ENCODE peak calls at places on chromosomes 2 and 18, in five cellular contexts. One of them, this sample, is unnamed.

GRCh38 chr2:196836440-196836839 is 27.3 kb upstream of the C2orf66 start:
- DNase-seq in cardiac muscle cell: peak; percentile 13
- DNase-seq in Karpas-422: no peak
- DNase-seq in pancreas: no peak
- DNase-seq in naive thymus-derived CD4-positive, alpha-beta T cell: no peak
- DNase-seq in this sample: no peak

GRCh38 chr2:2095360-2096093 is 235.5 kb downstream of the MYT1L start:
- DNase-seq in naive thymus-derived CD4-positive, alpha-beta T cell: no peak
- DNase-seq in pancreas: no peak
- DNase-seq in cardiac muscle cell: no peak
- DNase-seq in Karpas-422: peak; percentile 50
- DNase-seq in this sample: no peak

GRCh38 chr2:24676493-24676892 is 116.7 kb downstream of the PTRHD1 start:
- DNase-seq in Karpas-422: no peak
- DNase-seq in naive thymus-derived CD4-positive, alpha-beta T cell: no peak
- DNase-seq in pancreas: no peak
- DNase-seq in cardiac muscle cell: no peak
- DNase-seq in this sample: no peak

GRCh38 chr2:59233448-59233847 is 992.3 kb upstream of the FANCL start:
- DNase-seq in cardiac muscle cell: no peak
- DNase-seq in Karpas-422: no peak
- DNase-seq in pancreas: no peak
- DNase-seq in naive thymus-derived CD4-positive, alpha-beta T cell: no peak
- DNase-seq in this sample: no peak

GRCh38 chr18:79418236-79418635 is 22.5 kb downstream of the NFATC1 start:
- DNase-seq in Karpas-422: no peak
- DNase-seq in pancreas: peak; percentile 61
- DNase-seq in naive thymus-derived CD4-positive, alpha-beta T cell: no peak
- DNase-seq in cardiac muscle cell: no peak
- DNase-seq in this sample: no peak

GRCh38 chr2:186431306-186431705 is 54.8 kb upstream of the ZC3H15 start:
- DNase-seq in pancreas: no peak
- DNase-seq in Karpas-422: no peak
- DNase-seq in naive thymus-derived CD4-positive, alpha-beta T cell: no peak
- DNase-seq in cardiac muscle cell: no peak
- DNase-seq in this sample: no peak

GRCh38 chr2:37648316-37649011 is 23.0 kb downstream of the CDC42EP3 start:
- DNase-seq in Karpas-422: no peak
- DNase-seq in cardiac muscle cell: peak; percentile 38
- DNase-seq in naive thymus-derived CD4-positive, alpha-beta T cell: no peak
- DNase-seq in pancreas: peak; percentile 60
- DNase-seq in this sample: peak; percentile 77

GRCh38 chr18:21327101-21327500 is 85.1 kb downstream of the GREB1L start:
- DNase-seq in naive thymus-derived CD4-positive, alpha-beta T cell: no peak
- DNase-seq in Karpas-422: no peak
- DNase-seq in pancreas: no peak
- DNase-seq in cardiac muscle cell: no peak
- DNase-seq in this sample: no peak

GRCh38 chr2:172928754-172929153 is 146.9 kb upstream of the MAP3K20 start:
- DNase-seq in cardiac muscle cell: peak; percentile 87
- DNase-seq in pancreas: no peak
- DNase-seq in Karpas-422: no peak
- DNase-seq in naive thymus-derived CD4-positive, alpha-beta T cell: no peak
- DNase-seq in this sample: no peak

GRCh38 chr2:230575640-230576324 is 136.9 kb upstream of the CAB39 start:
- DNase-seq in Karpas-422: no peak
- DNase-seq in pancreas: no peak
- DNase-seq in cardiac muscle cell: no peak
- DNase-seq in naive thymus-derived CD4-positive, alpha-beta T cell: peak; percentile 18
- DNase-seq in this sample: no peak

GRCh38 chr2:94871226-94872087 is at the start of gene TEKT4:
- DNase-seq in Karpas-422: no peak
- DNase-seq in pancreas: peak; percentile 72
- DNase-seq in naive thymus-derived CD4-positive, alpha-beta T cell: no peak
- DNase-seq in cardiac muscle cell: no peak
- DNase-seq in this sample: no peak

GRCh38 chr2:65554765-65555561 is 122.6 kb upstream of the SPRED2 start:
- DNase-seq in Karpas-422: peak; percentile 67
- DNase-seq in pancreas: no peak
- DNase-seq in naive thymus-derived CD4-positive, alpha-beta T cell: no peak
- DNase-seq in cardiac muscle cell: no peak
- DNase-seq in this sample: no peak

GRCh38 chr2:49241991-49242390 is 87.7 kb upstream of the FSHR start:
- DNase-seq in cardiac muscle cell: peak; percentile 64
- DNase-seq in pancreas: no peak
- DNase-seq in naive thymus-derived CD4-positive, alpha-beta T cell: no peak
- DNase-seq in Karpas-422: no peak
- DNase-seq in this sample: no peak

GRCh38 chr18:26089247-26090129 is 925 bp downstream of the SS18 start:
- DNase-seq in Karpas-422: peak; percentile 73
- DNase-seq in pancreas: no peak
- DNase-seq in cardiac muscle cell: peak; percentile 43
- DNase-seq in naive thymus-derived CD4-positive, alpha-beta T cell: peak; percentile 28
- DNase-seq in this sample: no peak

GRCh38 chr2:133760366-133760765 is 192.1 kb upstream of the NCKAP5 start:
- DNase-seq in naive thymus-derived CD4-positive, alpha-beta T cell: no peak
- DNase-seq in pancreas: no peak
- DNase-seq in Karpas-422: no peak
- DNase-seq in cardiac muscle cell: no peak
- DNase-seq in this sample: no peak

GRCh38 chr18:73232933-73233332 is 365.1 kb upstream of the NETO1 start:
- DNase-seq in pancreas: no peak
- DNase-seq in Karpas-422: no peak
- DNase-seq in cardiac muscle cell: no peak
- DNase-seq in naive thymus-derived CD4-positive, alpha-beta T cell: no peak
- DNase-seq in this sample: no peak

GRCh38 chr2:49033394-49033793 is 120.9 kb downstream of the FSHR start:
- DNase-seq in cardiac muscle cell: no peak
- DNase-seq in pancreas: no peak
- DNase-seq in naive thymus-derived CD4-positive, alpha-beta T cell: no peak
- DNase-seq in Karpas-422: no peak
- DNase-seq in this sample: no peak

GRCh38 chr2:70247364-70248144 is 874 bp downstream of the TIA1 start:
- DNase-seq in naive thymus-derived CD4-positive, alpha-beta T cell: peak; percentile 7
- DNase-seq in pancreas: no peak
- DNase-seq in Karpas-422: peak; percentile 61
- DNase-seq in cardiac muscle cell: peak; percentile 48
- DNase-seq in this sample: no peak

GRCh38 chr2:182360012-182360662 is 66.7 kb downstream of the PDE1A start:
- DNase-seq in cardiac muscle cell: peak; percentile 94
- DNase-seq in Karpas-422: no peak
- DNase-seq in pancreas: peak; percentile 27
- DNase-seq in naive thymus-derived CD4-positive, alpha-beta T cell: no peak
- DNase-seq in this sample: peak; percentile 50

GRCh38 chr2:166197446-166197845 is 69.6 kb upstream of the SCN1A start:
- DNase-seq in naive thymus-derived CD4-positive, alpha-beta T cell: no peak
- DNase-seq in cardiac muscle cell: peak; percentile 81
- DNase-seq in Karpas-422: no peak
- DNase-seq in pancreas: no peak
- DNase-seq in this sample: no peak

GRCh38 chr2:174328309-174329156 is 6.2 kb upstream of the SP9 start:
- DNase-seq in naive thymus-derived CD4-positive, alpha-beta T cell: no peak
- DNase-seq in pancreas: peak; percentile 55
- DNase-seq in cardiac muscle cell: no peak
- DNase-seq in Karpas-422: no peak
- DNase-seq in this sample: no peak

GRCh38 chr2:237500681-237501424 is 13.8 kb downstream of the MLPH start:
- DNase-seq in Karpas-422: no peak
- DNase-seq in naive thymus-derived CD4-positive, alpha-beta T cell: no peak
- DNase-seq in pancreas: no peak
- DNase-seq in cardiac muscle cell: peak; percentile 89
- DNase-seq in this sample: no peak

GRCh38 chr2:99617811-99618210 is 128.0 kb upstream of the REV1 start:
- DNase-seq in cardiac muscle cell: no peak
- DNase-seq in pancreas: no peak
- DNase-seq in naive thymus-derived CD4-positive, alpha-beta T cell: no peak
- DNase-seq in Karpas-422: no peak
- DNase-seq in this sample: no peak

GRCh38 chr18:13623871-13624270 is 102.5 kb downstream of the FAM210A start:
- DNase-seq in Karpas-422: no peak
- DNase-seq in naive thymus-derived CD4-positive, alpha-beta T cell: no peak
- DNase-seq in cardiac muscle cell: no peak
- DNase-seq in pancreas: no peak
- DNase-seq in this sample: peak; percentile 29

GRCh38 chr18:26489191-26489590 is 59.2 kb downstream of the KCTD1 start:
- DNase-seq in Karpas-422: no peak
- DNase-seq in naive thymus-derived CD4-positive, alpha-beta T cell: no peak
- DNase-seq in pancreas: no peak
- DNase-seq in cardiac muscle cell: no peak
- DNase-seq in this sample: no peak

GRCh38 chr18:35605686-35606417 is 24.3 kb downstream of the GALNT1 start:
- DNase-seq in naive thymus-derived CD4-positive, alpha-beta T cell: no peak
- DNase-seq in Karpas-422: no peak
- DNase-seq in cardiac muscle cell: peak; percentile 45
- DNase-seq in pancreas: no peak
- DNase-seq in this sample: no peak

GRCh38 chr2:112493858-112494648 is 12.1 kb downstream of the TTL start:
- DNase-seq in Karpas-422: no peak
- DNase-seq in naive thymus-derived CD4-positive, alpha-beta T cell: no peak
- DNase-seq in cardiac muscle cell: peak; percentile 60
- DNase-seq in pancreas: no peak
- DNase-seq in this sample: no peak

DNA sequence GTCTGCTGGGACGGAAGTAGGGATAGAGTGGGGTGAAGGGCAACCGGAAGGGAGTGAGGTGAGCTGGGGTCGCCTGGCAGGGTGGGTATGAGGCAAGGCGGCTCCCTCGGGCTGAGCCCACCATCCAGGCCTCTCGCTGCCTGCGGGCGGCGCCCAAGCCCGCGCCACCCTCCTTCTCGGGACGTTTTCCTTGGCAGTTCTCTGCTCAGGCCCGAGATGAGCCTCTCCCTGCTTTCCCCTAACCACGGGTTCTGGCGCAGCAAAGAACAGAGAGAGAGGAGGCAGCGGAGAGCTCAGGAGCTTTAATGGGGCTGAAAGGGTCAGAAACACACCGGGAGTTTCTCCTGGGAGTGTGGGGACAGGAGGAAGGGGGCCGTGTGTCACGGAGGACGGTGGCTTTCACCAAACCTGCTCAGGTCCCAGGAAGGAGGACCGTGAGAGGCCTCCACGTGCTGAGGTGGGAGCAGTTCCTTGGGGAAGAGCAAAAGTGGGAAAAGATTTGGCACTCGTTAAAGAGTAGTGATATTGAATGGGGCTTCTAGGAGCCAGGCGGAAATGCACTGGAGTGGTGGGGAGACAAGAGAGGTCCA is 4.1 kb downstream of the FEV start:
- DNase-seq in naive thymus-derived CD4-positive, alpha-beta T cell: no peak
- DNase-seq in pancreas: peak; percentile 72
- DNase-seq in cardiac muscle cell: no peak
- DNase-seq in Karpas-422: no peak
- DNase-seq in this sample: no peak
- H3K4me3 ChIP-seq in naive thymus-derived CD4-positive, alpha-beta T cell: peak overlapping the region; percentile 33
- H3K4me3 ChIP-seq in pancreas: peak overlapping the region; percentile 36
- H3K4me3 ChIP-seq in cardiac muscle cell: no peak overlapping the region
- H3K4me3 ChIP-seq in Karpas-422: peak overlapping the region; percentile 51
- H3K4me3 ChIP-seq in this sample: no peak overlapping the region

GRCh38 chr2:86107031-86107430 is 996 bp downstream of the PTCD3 start:
- DNase-seq in naive thymus-derived CD4-positive, alpha-beta T cell: no peak
- DNase-seq in Karpas-422: peak; percentile 62
- DNase-seq in cardiac muscle cell: no peak
- DNase-seq in pancreas: no peak
- DNase-seq in this sample: no peak
- H3K4me3 ChIP-seq in naive thymus-derived CD4-positive, alpha-beta T cell: peak overlapping the region; percentile 95
- H3K4me3 ChIP-seq in Karpas-422: peak overlapping the region; percentile 73
- H3K4me3 ChIP-seq in cardiac muscle cell: peak overlapping the region; percentile 65
- H3K4me3 ChIP-seq in pancreas: peak overlapping the region; percentile 76
- H3K4me3 ChIP-seq in this sample: peak overlapping the region; percentile 67

GRCh38 chr2:147520817-147521216 is 324.0 kb upstream of the ACVR2A start:
- DNase-seq in pancreas: no peak
- DNase-seq in Karpas-422: no peak
- DNase-seq in naive thymus-derived CD4-positive, alpha-beta T cell: no peak
- DNase-seq in cardiac muscle cell: no peak
- DNase-seq in this sample: no peak
- H3K4me3 ChIP-seq in pancreas: no peak overlapping the region
- H3K4me3 ChIP-seq in Karpas-422: no peak overlapping the region
- H3K4me3 ChIP-seq in naive thymus-derived CD4-positive, alpha-beta T cell: no peak overlapping the region
- H3K4me3 ChIP-seq in cardiac muscle cell: no peak overlapping the region
- H3K4me3 ChIP-seq in this sample: no peak overlapping the region

GRCh38 chr2:32182667-32183066 is 17.0 kb downstream of the SLC30A6 start:
- DNase-seq in pancreas: no peak
- DNase-seq in naive thymus-derived CD4-positive, alpha-beta T cell: no peak
- DNase-seq in Karpas-422: no peak
- DNase-seq in cardiac muscle cell: no peak
- DNase-seq in this sample: no peak
- H3K4me3 ChIP-seq in pancreas: no peak overlapping the region
- H3K4me3 ChIP-seq in naive thymus-derived CD4-positive, alpha-beta T cell: no peak overlapping the region
- H3K4me3 ChIP-seq in Karpas-422: no peak overlapping the region
- H3K4me3 ChIP-seq in cardiac muscle cell: no peak overlapping the region
- H3K4me3 ChIP-seq in this sample: no peak overlapping the region

GRCh38 chr2:16013571-16013970 is 73.2 kb downstream of the MYCN start:
- DNase-seq in pancreas: no peak
- DNase-seq in cardiac muscle cell: no peak
- DNase-seq in naive thymus-derived CD4-positive, alpha-beta T cell: no peak
- DNase-seq in Karpas-422: no peak
- DNase-seq in this sample: no peak
- H3K4me3 ChIP-seq in pancreas: no peak overlapping the region
- H3K4me3 ChIP-seq in cardiac muscle cell: no peak overlapping the region
- H3K4me3 ChIP-seq in naive thymus-derived CD4-positive, alpha-beta T cell: no peak overlapping the region
- H3K4me3 ChIP-seq in Karpas-422: no peak overlapping the region
- H3K4me3 ChIP-seq in this sample: no peak overlapping the region

GRCh38 chr2:76688732-76689131 is 833.4 kb downstream of the LRRTM4 start:
- DNase-seq in Karpas-422: no peak
- DNase-seq in naive thymus-derived CD4-positive, alpha-beta T cell: no peak
- DNase-seq in cardiac muscle cell: no peak
- DNase-seq in pancreas: no peak
- DNase-seq in this sample: no peak

DNA sequence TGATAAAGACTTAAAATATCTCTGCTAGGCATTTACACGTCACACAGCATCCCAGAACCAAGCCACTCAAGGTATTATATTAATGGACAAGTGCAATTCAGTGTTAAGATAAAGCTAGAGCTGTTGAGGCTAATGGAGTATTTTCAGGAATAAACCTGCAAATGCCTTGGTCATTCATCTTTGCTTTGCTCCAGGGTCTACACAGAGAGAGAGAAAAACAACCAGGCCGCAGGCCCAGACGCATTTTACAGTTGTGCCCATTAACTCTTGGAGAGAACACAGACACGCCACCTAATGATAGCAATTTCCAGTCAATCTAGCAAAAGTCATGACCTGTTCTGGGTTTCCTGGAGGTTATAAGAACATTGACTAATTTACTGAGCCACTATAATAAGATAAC is 829.3 kb downstream of the LRRTM4 start:
- DNase-seq in naive thymus-derived CD4-positive, alpha-beta T cell: no peak
- DNase-seq in pancreas: no peak
- DNase-seq in Karpas-422: no peak
- DNase-seq in cardiac muscle cell: no peak
- DNase-seq in this sample: no peak
- H3K4me3 ChIP-seq in naive thymus-derived CD4-positive, alpha-beta T cell: no peak overlapping the region
- H3K4me3 ChIP-seq in pancreas: no peak overlapping the region
- H3K4me3 ChIP-seq in Karpas-422: no peak overlapping the region
- H3K4me3 ChIP-seq in cardiac muscle cell: no peak overlapping the region
- H3K4me3 ChIP-seq in this sample: no peak overlapping the region

DNA sequence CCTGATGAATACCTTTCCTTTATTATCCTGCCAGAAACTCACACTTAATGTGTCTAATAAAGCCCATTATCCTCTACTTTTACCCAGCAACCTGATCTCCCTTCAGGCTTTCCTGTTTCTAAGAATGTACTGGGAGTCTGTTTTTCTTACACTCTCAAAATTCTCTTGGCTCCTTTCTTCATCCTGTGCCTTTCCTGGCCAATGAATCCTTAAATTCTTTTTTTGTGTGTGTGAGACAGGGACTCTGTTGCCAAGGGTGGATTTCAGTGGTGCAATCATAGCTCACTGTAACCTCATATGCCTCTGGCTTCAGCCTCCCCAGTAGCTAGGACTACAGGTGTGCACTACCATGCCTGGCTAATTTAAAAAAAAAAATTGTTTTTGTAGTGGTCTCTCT is 72.7 kb downstream of the MAP2 start:
- DNase-seq in naive thymus-derived CD4-positive, alpha-beta T cell: no peak
- DNase-seq in Karpas-422: no peak
- DNase-seq in pancreas: no peak
- DNase-seq in cardiac muscle cell: peak; percentile 88
- DNase-seq in this sample: no peak
- H3K4me3 ChIP-seq in naive thymus-derived CD4-positive, alpha-beta T cell: no peak overlapping the region
- H3K4me3 ChIP-seq in Karpas-422: no peak overlapping the region
- H3K4me3 ChIP-seq in pancreas: no peak overlapping the region
- H3K4me3 ChIP-seq in cardiac muscle cell: no peak overlapping the region
- H3K4me3 ChIP-seq in this sample: no peak overlapping the region

This sample was measured in Peyer's patch.